ENCODE peak calls at places on chromosome 15, in five cellular contexts. O, I, Q, L and H are unnamed samples.

GRCh38 chr15:90838066-90838465 is 30.3 kb upstream of the FURIN start:
- DNase-seq in I (no peak), O (no peak), Q (peak; percentile 97), L (no peak), H (no peak)

GRCh38 chr15:68205558-68205944 is 419 bp upstream of the CALML4 start:
- DNase-seq in Q (no peak), I (no peak), L (no peak), O (no peak), H (no peak)

GRCh38 chr15:34039506-34040123 is 611 bp upstream of the AVEN start:
- DNase-seq in Q (peak; percentile 62), L (no peak), O (no peak), I (peak; percentile 36), H (no peak)

GRCh38 chr15:100107606-100108225 is 234.1 kb downstream of the ADAMTS17 start:
- DNase-seq in I (no peak), O (no peak), L (no peak), Q (no peak), H (no peak)

GRCh38 chr15:72389231-72389630 is 8.9 kb upstream of the TMEM202 start:
- DNase-seq in Q (no peak), L (no peak), O (no peak), I (no peak), H (peak; percentile 5)

GRCh38 chr15:70240082-70240481 is 142.4 kb upstream of the TLE3 start:
- DNase-seq in Q (peak; percentile 39), L (no peak), I (no peak), O (no peak), H (no peak)

GRCh38 chr15:89121414-89121813 is 33.2 kb downstream of the ABHD2 start:
- DNase-seq in L (no peak), O (no peak), Q (no peak), I (peak; percentile 34), H (no peak)

GRCh38 chr15:57356636-57357035 is 19.7 kb upstream of the CGNL1 start:
- DNase-seq in L (no peak), Q (no peak), O (no peak), I (no peak), H (peak; percentile 14)

GRCh38 chr15:96992817-96993216 is 662.3 kb downstream of the NR2F2 start:
- DNase-seq in O (no peak), I (no peak), Q (no peak), L (no peak), H (no peak)

GRCh38 chr15:57457726-57458125 is 81.4 kb downstream of the CGNL1 start:
- DNase-seq in L (no peak), O (no peak), I (no peak), Q (no peak), H (no peak)